ENCODE peak calls at places on chromosomes 13 and 19, in four cellular contexts. W is heart left ventricle, X is A549, G is ovary. P is an unnamed sample.

GRCh38 chr19:41541990-41542584 is 33.9 kb upstream of the CEACAM21 start:
- DNase-seq in X (peak), W (peak), G (no peak), P (peak)

GRCh38 chr19:6263306-6264076 is 16.3 kb downstream of the MLLT1 start:
- DNase-seq in X (no peak), G (peak), W (no peak), P (no peak)

GRCh38 chr19:36196249-36196648 is 18.2 kb downstream of the ZNF565 start:
- DNase-seq in G (no peak), X (no peak), W (no peak), P (no peak)

GRCh38 chr19:16030964-16031871 is 45.1 kb upstream of the TPM4 start:
- DNase-seq in G (no peak), X (no peak), W (no peak), P (no peak)

GRCh38 chr13:54194233-54195024 is 1165.8 kb downstream of the OLFM4 start:
- DNase-seq in W (no peak), X (no peak), G (no peak), P (no peak)

GRCh38 chr13:112702341-112702982 is 12.6 kb downstream of the ATP11A start:
- DNase-seq in G (peak), X (no peak), W (no peak), P (no peak)

GRCh38 chr19:50658438-50659317 is 9.4 kb downstream of the C19orf81 start:
- DNase-seq in G (peak), X (peak), W (peak), P (peak)

GRCh38 chr19:55686311-55687050 is 11.5 kb downstream of the EPN1 start:
- DNase-seq in W (no peak), X (no peak), G (no peak), P (no peak)

GRCh38 chr13:35388456-35388855 is 88.0 kb downstream of the MAB21L1 start:
- DNase-seq in G (no peak), X (no peak), W (no peak), P (no peak)

GRCh38 chr13:98466634-98467236 is 110.2 kb downstream of the STK24 start:
- DNase-seq in G (no peak), W (no peak), X (peak), P (peak)

GRCh38 chr19:45152504-45153338 is 8.1 kb downstream of the NKPD1 start:
- DNase-seq in W (peak), X (no peak), G (peak), P (peak)

GRCh38 chr13:70253834-70254233 is 145.6 kb upstream of the KLHL1 start:
- DNase-seq in G (no peak), W (no peak), X (no peak), P (no peak)

GRCh38 chr13:47837906-47838305 is 163.2 kb downstream of the SUCLA2 start:
- DNase-seq in G (no peak), W (no peak), X (no peak), P (no peak)

GRCh38 chr13:30463820-30464495 is 1.8 kb downstream of the HMGB1 start:
- DNase-seq in W (peak), X (peak), G (no peak), P (peak)

GRCh38 chr13:96994030-96994848 is at the start of gene OXGR1:
- DNase-seq in X (no peak), G (no peak), W (no peak), P (no peak)

GRCh38 chr13:19055611-19056010 is 126.0 kb downstream of the TUBA3C start:
- DNase-seq in W (no peak), G (no peak), X (no peak), P (no peak)

GRCh38 chr19:33676999-33677665 is 55.4 kb downstream of the CHST8 start:
- DNase-seq in W (no peak), G (no peak), X (no peak), P (no peak)

GRCh38 chr13:100887729-100888151 is 213.1 kb upstream of the TMTC4 start:
- DNase-seq in X (peak), W (no peak), G (no peak), P (no peak)

GRCh38 chr19:14450168-14450874 is 17.2 kb downstream of the PKN1 start:
- DNase-seq in G (peak), W (peak), X (peak), P (peak)

GRCh38 chr19:33192010-33192409 is 2.1 kb upstream of the LRP3 start:
- DNase-seq in W (no peak), X (no peak), G (peak), P (no peak)

GRCh38 chr13:73040968-73041580 is 17.7 kb upstream of the KLF5 start:
- DNase-seq in G (no peak), X (peak), W (no peak), P (peak)

GRCh38 chr13:73287871-73288270 is 229.1 kb downstream of the KLF5 start:
- DNase-seq in G (no peak), X (peak), W (no peak), P (no peak)

GRCh38 chr13:73090116-73090811 is 31.5 kb downstream of the KLF5 start:
- DNase-seq in X (peak), W (no peak), G (no peak), P (no peak)

GRCh38 chr19:29711584-29712132 is 3.4 kb downstream of the C19orf12 start:
- DNase-seq in X (no peak), W (no peak), G (no peak), P (no peak)

GRCh38 chr13:113243847-113244246 is 34.4 kb downstream of the CUL4A start:
- DNase-seq in G (no peak), X (no peak), W (no peak), P (no peak)

GRCh38 chr19:33727331-33728028 is 69.2 kb upstream of the KCTD15 start:
- DNase-seq in X (no peak), G (no peak), W (no peak), P (no peak)

GRCh38 chr13:34257980-34258379 is 440.0 kb downstream of the RFC3 start:
- DNase-seq in G (no peak), W (no peak), X (no peak), P (no peak)

GRCh38 chr13:32897296-32897695 is 118.9 kb upstream of the KL start:
- DNase-seq in W (no peak), X (no peak), G (no peak), P (no peak)

GRCh38 chr19:6091771-6092291 is 18.5 kb downstream of the RFX2 start:
- DNase-seq in G (no peak), X (no peak), W (no peak), P (no peak)

GRCh38 chr13:89113744-89114143 is 1442.6 kb downstream of the SLITRK5 start:
- DNase-seq in W (no peak), G (no peak), X (no peak), P (no peak)

GRCh38 chr19:16470911-16471811 is 609 bp downstream of the EPS15L1 start:
- DNase-seq in X (no peak), G (no peak), W (no peak), P (peak)

GRCh38 chr13:83890358-83890757 is 8.1 kb upstream of the SLITRK1 start:
- DNase-seq in W (no peak), G (no peak), X (no peak), P (no peak)

GRCh38 chr19:47133021-47133471 is 2.4 kb downstream of the SAE1 start:
- DNase-seq in G (no peak), W (no peak), X (no peak), P (no peak)

GRCh38 chr13:110306960-110307696 is at the start of the genes COL4A1 and COL4A2:
- DNase-seq in W (peak), X (peak), G (peak), P (no peak)

GRCh38 chr13:71252191-71252704 is 614.8 kb downstream of the DACH1 start:
- DNase-seq in W (no peak), G (no peak), X (no peak), P (no peak)

GRCh38 chr19:55640577-55641375 is at the start of gene ZNF580:
- DNase-seq in G (peak), X (peak), W (peak), P (peak)

DNA sequence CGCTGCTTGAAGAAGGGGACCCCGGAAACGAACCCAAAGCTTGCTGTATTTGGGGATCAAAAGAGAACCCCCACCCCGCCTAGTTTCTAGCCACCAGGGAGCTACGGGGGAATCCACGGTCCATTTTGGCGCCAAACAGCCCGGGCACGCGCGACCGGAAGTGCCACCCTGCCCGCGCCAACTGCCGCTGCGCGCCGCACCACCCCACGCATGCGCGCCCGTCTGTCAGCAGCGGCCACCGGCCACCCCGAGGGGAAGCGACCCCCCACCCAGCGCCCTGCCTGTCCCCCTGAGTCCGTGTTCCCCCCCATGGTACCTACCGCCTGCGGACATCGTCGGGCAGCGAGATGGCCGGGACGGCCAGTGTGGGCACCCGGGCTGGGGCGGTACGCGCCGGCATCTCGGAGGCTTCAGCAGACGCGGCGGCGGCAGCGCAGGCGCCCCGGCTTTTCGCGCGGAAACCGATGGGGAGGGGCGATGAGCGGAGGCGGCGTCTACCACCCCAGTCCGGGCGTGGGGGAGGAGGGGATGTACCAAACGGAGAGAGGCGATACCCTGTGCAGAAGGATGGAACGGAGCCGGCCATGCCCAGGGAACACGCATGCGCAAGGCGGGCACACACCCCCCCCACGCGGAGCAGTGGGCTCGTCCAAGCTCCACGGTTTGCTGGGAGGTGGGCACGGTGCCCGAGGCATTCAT is at the start of gene DNMT1:
- DNase-seq in G (peak), X (peak), W (peak), P (peak)
- TF ChIP-seq POLR2A in G (peak), X (peak), W (peak), P (peak)

GRCh38 chr19:1214862-1215731 is 9.5 kb downstream of the STK11 start:
- DNase-seq in W (peak), G (peak), X (no peak), P (no peak)
- TF ChIP-seq POLR2A in W (peak), G (no peak), X (no peak), P (no peak)

GRCh38 chr19:1269478-1270167 is 491 bp downstream of the CIRBP start:
- DNase-seq in W (peak), G (peak), X (peak), P (peak)
- TF ChIP-seq POLR2A in W (no peak), G (peak), X (no peak), P (peak)

GRCh38 chr19:7874857-7875393 is 735 bp upstream of the PRR36 start:
- DNase-seq in W (no peak), X (no peak), G (no peak), P (no peak)

GRCh38 chr19:7874080-7874856 is at the start of gene PRR36:
- DNase-seq in X (peak), G (no peak), W (no peak), P (no peak)

GRCh38 chr19:7879102-7879770 is 5.0 kb upstream of the PRR36 start:
- DNase-seq in G (no peak), W (no peak), X (no peak), P (no peak)

GRCh38 chr19:7873304-7874079 is 698 bp downstream of the PRR36 start:
- DNase-seq in W (no peak), G (no peak), X (no peak), P (no peak)

GRCh38 chr19:7877249-7877836 is 3.2 kb upstream of the PRR36 start:
- DNase-seq in W (no peak), G (no peak), X (no peak), P (no peak)
- TF ChIP-seq POLR2A in W (no peak), G (no peak), X (no peak), P (no peak)

GRCh38 chr19:22832031-22832762 is at the start of gene ZNF723:
- DNase-seq in X (no peak), W (no peak), G (no peak), P (no peak)
- TF ChIP-seq POLR2A in X (no peak), W (no peak), G (no peak), P (no peak)

GRCh38 chr19:34932494-34932893 is 5.8 kb downstream of the ZNF30 start:
- DNase-seq in X (no peak), W (no peak), G (no peak), P (no peak)

GRCh38 chr19:34926361-34926684 is 380 bp upstream of the ZNF30 start:
- DNase-seq in G (no peak), X (no peak), W (no peak), P (no peak)

GRCh38 chr19:34925278-34925855 is 1.3 kb upstream of the ZNF30 start:
- DNase-seq in G (peak), W (peak), X (no peak), P (no peak)

DNA sequence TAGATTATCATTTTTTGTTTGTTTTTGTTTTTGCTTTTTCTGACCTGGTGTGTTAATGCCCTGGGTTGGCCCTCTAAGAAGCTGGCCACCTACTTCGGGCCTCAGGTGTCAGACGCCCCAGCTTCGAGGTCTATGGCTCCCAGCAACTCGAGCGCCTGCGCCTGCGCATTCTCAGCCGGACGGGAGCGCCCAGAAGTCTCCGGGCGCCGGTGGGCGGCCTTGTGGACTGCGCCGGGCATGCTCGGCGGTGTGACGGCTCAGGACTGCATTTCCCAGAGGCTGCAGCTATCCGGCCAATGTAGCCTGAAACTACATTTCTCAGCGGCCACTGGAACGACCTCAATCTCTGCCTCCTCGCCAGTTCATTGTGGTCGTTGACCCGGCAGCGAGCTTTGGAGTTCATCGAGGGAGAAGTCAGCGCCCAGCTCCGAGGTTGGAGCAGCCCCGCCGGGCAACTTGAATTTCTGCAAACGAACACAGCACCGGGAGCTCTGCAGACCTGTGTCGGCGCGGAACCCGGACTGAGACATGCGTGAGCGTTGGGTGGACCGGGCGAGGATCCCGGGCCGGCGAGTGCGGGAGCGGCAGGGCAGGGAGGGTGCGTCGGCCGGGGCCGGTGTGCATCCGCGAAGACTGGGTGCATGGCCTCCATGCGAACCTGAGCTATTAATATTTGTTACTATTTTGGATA is at the start of gene ZNF30:
- DNase-seq in W (peak), G (peak), X (peak), P (peak)
- TF ChIP-seq POLR2A in W (peak), G (no peak), X (peak), P (no peak)

DNA sequence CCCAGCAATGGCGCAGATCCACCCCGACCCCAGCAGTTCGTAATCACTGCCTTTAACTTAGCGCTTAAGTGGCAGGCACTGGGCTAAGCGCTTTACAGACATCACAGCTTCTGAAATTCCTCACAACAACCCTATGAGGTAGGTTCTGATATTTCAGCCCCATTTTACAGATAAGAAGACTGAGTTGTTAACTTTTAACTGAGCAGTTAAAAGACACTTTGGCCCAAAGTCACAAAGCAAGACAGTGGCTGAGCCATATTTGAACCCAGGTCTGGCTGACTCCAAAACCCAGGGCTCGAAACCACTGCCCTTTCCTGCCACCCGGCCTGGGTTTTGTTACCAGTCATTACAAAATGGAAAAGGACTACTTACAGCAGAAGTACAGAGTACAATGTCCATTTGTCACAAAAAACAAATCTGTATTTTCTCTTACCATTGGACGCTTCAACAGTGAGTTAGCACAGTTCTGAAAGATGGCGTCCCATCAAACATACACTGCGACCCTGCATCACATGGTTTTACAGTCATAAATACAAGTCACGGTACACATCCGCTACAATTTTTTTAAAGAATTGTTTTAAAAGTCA is 8.5 kb downstream of the HNRNPL start:
- DNase-seq in G (no peak), W (no peak), X (no peak), P (no peak)
- TF ChIP-seq POLR2A in G (no peak), W (no peak), X (no peak), P (peak)